ENCODE peak calls at places on chromosomes 13 and 19, in seven cellular contexts. Y is body of pancreas, P is MM.1S, B is ovary, X is heart right ventricle, D is tibial nerve, O is neural progenitor cell. R is an unnamed sample.

GRCh38 chr19:42121666-42122069 is 10.6 kb downstream of the POU2F2 start:
- DNase-seq in P (no peak), B (no peak), Y (peak; percentile 70), D (peak; percentile 33), O (no peak), X (peak; percentile 39), R (peak; percentile 79)

GRCh38 chr13:20882206-20882605 is 20.3 kb downstream of the XPO4 start:
- DNase-seq in Y (no peak), P (no peak), O (peak; percentile 24), D (no peak), B (no peak), X (no peak), R (peak; percentile 10)

GRCh38 chr19:6278740-6279619 is 795 bp downstream of the MLLT1 start:
- DNase-seq in X (no peak), P (peak; percentile 20), O (no peak), D (no peak), B (peak; percentile 67), Y (no peak), R (no peak)

GRCh38 chr13:26722321-26722720 is 38.3 kb downstream of the GPR12 start:
- DNase-seq in O (no peak), D (no peak), P (no peak), B (no peak), Y (no peak), X (no peak), R (no peak)

GRCh38 chr13:112238436-112238995 is 137.6 kb upstream of the SPACA7 start:
- DNase-seq in D (no peak), Y (no peak), O (no peak), P (no peak), B (no peak), X (no peak), R (no peak)

GRCh38 chr19:21023901-21024300 is 3.4 kb downstream of the ZNF430 start:
- DNase-seq in B (no peak), Y (no peak), X (no peak), O (no peak), D (no peak), P (no peak), R (peak; percentile 18)

GRCh38 chr13:40673414-40673813 is 7.0 kb upstream of the FOXO1 start:
- DNase-seq in O (no peak), D (no peak), P (no peak), X (no peak), B (no peak), Y (no peak), R (no peak)

GRCh38 chr13:44413095-44413494 is 39.5 kb downstream of the SERP2 start:
- DNase-seq in B (no peak), Y (no peak), P (no peak), X (no peak), O (no peak), D (no peak), R (peak; percentile 16)

GRCh38 chr13:50156140-50156539 is 140.9 kb downstream of the KCNRG start:
- DNase-seq in D (no peak), O (no peak), P (no peak), X (no peak), B (no peak), Y (no peak), R (peak; percentile 64)

GRCh38 chr19:7554990-7555864 is 19.7 kb downstream of the PNPLA6 start:
- DNase-seq in Y (no peak), P (no peak), X (no peak), B (peak; percentile 37), D (no peak), O (peak; percentile 46), R (no peak)

GRCh38 chr13:34085199-34085598 is 267.2 kb downstream of the RFC3 start:
- DNase-seq in Y (no peak), X (no peak), B (no peak), O (no peak), D (no peak), P (no peak), R (no peak)

GRCh38 chr13:79989251-79989661 is 351.7 kb downstream of the SPRY2 start:
- DNase-seq in B (no peak), O (no peak), Y (no peak), X (no peak), D (no peak), P (no peak), R (no peak)

GRCh38 chr19:13997637-13997962 is 8.5 kb downstream of the RFX1 start:
- DNase-seq in Y (no peak), X (no peak), P (no peak), B (no peak), D (no peak), O (no peak), R (no peak)

GRCh38 chr19:29439021-29439420 is 86.8 kb upstream of the VSTM2B start:
- DNase-seq in P (no peak), X (no peak), Y (no peak), D (no peak), O (no peak), B (no peak), R (no peak)

GRCh38 chr13:46749951-46750350 is 47.0 kb downstream of the ESD start:
- DNase-seq in D (no peak), O (no peak), X (no peak), Y (no peak), P (no peak), B (no peak), R (peak; percentile 22)

GRCh38 chr13:51780099-51780498 is 23.9 kb downstream of the DHRS12 start:
- DNase-seq in X (no peak), Y (no peak), P (no peak), B (no peak), D (no peak), O (no peak), R (no peak)

GRCh38 chr13:41295973-41296372 is 15.1 kb upstream of the NAA16 start:
- DNase-seq in D (no peak), O (no peak), Y (no peak), P (no peak), B (no peak), X (no peak), R (no peak)

GRCh38 chr13:49828452-49828851 is 36.0 kb upstream of the KPNA3 start:
- DNase-seq in X (no peak), O (no peak), B (no peak), P (no peak), Y (no peak), D (no peak), R (no peak)

GRCh38 chr13:110308377-110309158 is 1.5 kb downstream of the COL4A2 start:
- DNase-seq in Y (peak; percentile 26), D (peak; percentile 53), O (peak; percentile 84), X (no peak), B (peak; percentile 55), P (no peak), R (no peak)
- H3K27ac ChIP-seq in Y (peak overlapping the region; percentile 77), D (peak overlapping the region; percentile 98), O (no peak overlapping the region), X (peak overlapping the region; percentile 96), B (peak overlapping the region; percentile 38), P (no peak overlapping the region), R (peak overlapping the region; percentile 78)

GRCh38 chr19:58182989-58183821 is at the start of gene ZNF274:
- DNase-seq in B (peak; percentile 95), Y (peak; percentile 93), O (peak; percentile 98), D (peak; percentile 84), X (peak; percentile 95), P (peak; percentile 85), R (peak; percentile 89)

GRCh38 chr19:58181902-58182576 is 822 bp upstream of the ZNF274 start:
- DNase-seq in D (peak; percentile 21), X (peak; percentile 30), Y (peak; percentile 18), P (peak; percentile 55), B (peak; percentile 27), O (peak; percentile 47), R (peak; percentile 39)

GRCh38 chr19:58183822-58184215 is 958 bp downstream of the ZNF274 start:
- DNase-seq in O (no peak), Y (no peak), B (no peak), P (no peak), X (no peak), D (no peak), R (no peak)

DNA sequence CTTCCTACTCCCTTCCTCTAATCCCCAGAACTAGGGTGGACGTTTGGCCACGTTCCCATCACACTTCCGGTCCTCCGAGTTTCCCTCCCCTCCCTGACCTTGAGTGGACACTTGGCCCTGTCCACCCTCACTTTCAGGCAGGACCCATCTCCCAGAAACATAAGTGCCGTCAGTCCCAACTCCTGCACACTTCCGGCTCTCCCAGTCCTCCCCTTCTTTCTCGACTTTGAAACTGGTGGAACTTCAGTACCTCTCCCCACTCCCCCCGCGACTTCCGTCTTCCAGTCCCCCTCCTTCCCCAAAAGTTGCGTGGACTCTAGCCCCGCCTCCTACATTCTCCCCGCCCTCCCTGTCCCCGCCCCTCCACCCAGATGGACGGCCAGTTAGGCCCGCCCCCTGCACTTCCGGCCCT is 278 bp upstream of the ZNF274 start:
- DNase-seq in Y (no peak), P (no peak), O (no peak), X (peak; percentile 89), D (no peak), B (no peak), R (peak; percentile 93)
- H3K27ac ChIP-seq in Y (peak overlapping the region; percentile 99), P (peak overlapping the region; percentile 97), O (peak overlapping the region; percentile 99), X (peak overlapping the region; percentile 100), D (peak overlapping the region; percentile 100), B (peak overlapping the region; percentile 98), R (peak overlapping the region; percentile 99)

GRCh38 chr13:24168392-24168750 is 7.9 kb downstream of the SPATA13 start:
- DNase-seq in O (peak; percentile 67), Y (no peak), B (no peak), X (no peak), P (no peak), D (no peak), R (no peak)
- H3K27ac ChIP-seq in O (no peak overlapping the region), Y (peak overlapping the region; percentile 97), B (no peak overlapping the region), X (no peak overlapping the region), P (no peak overlapping the region), D (peak overlapping the region; percentile 88), R (no peak overlapping the region)

GRCh38 chr19:35004517-35005255 is 4.6 kb downstream of the GRAMD1A start:
- DNase-seq in D (no peak), B (no peak), P (no peak), Y (no peak), O (no peak), X (no peak), R (no peak)

GRCh38 chr19:35002037-35002535 is 2.0 kb downstream of the GRAMD1A start:
- DNase-seq in Y (no peak), X (no peak), B (no peak), D (no peak), P (no peak), O (no peak), R (no peak)

GRCh38 chr19:35006999-35007365 is 6.9 kb downstream of the GRAMD1A start:
- DNase-seq in O (no peak), P (no peak), X (no peak), Y (no peak), B (no peak), D (no peak), R (no peak)

GRCh38 chr19:35006342-35006998 is 6.3 kb downstream of the GRAMD1A start:
- DNase-seq in B (no peak), O (no peak), P (no peak), Y (peak; percentile 92), X (no peak), D (no peak), R (peak; percentile 71)

DNA sequence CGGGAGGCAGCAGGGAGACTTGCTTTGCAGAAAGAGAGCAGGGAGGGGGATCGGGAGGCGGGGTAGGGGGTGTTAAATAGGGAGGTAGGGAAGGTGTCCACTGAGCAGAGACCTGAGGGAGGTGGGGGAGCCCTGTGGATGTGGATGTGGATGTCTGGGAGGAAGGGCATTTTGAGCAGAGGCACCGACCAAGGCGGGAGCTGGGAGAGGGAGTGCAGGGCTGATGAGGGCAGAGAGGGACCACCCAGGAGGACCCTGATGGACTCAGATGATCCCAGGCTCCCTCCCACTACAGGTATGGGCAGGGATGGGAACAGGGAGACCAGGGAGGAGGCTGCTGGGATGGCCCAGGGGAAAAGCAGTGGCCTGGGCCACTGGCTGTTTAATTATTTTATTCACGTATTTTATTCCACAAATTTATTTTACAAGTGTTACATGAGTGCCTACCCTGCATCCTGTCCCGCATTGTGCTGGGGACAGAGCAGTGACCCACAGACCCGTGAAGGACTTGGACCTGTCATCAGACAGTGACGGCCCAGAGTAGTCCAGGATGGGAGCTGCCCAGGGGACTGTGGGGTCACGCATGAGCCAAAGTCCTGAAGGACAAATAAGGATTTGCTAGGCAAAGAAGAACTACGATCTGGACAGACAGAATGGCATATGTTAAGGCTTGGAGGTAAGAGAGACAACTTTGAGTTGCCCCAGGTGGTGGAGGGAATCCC is 5.3 kb downstream of the GRAMD1A start:
- DNase-seq in X (no peak), Y (no peak), D (no peak), B (no peak), O (no peak), P (no peak), R (no peak)
- H3K27ac ChIP-seq in X (no peak overlapping the region), Y (peak overlapping the region; percentile 82), D (no peak overlapping the region), B (no peak overlapping the region), O (no peak overlapping the region), P (no peak overlapping the region), R (peak overlapping the region; percentile 30)